ENCODE peak calls at places on chromosomes 1 and 21, in five cellular contexts. N is psoas muscle, F is GM03348, Y is NCI-H1105 treated with DMSO at 0.1 percent for 48 hours, G is fibroblast of lung. S is an unnamed sample.

GRCh38 chr1:60813051-60813450 is 269.3 kb upstream of the NFIA start:
- DNase-seq in N (no peak), F (peak; percentile 13), Y (no peak), G (no peak), S (peak; percentile 22)

GRCh38 chr1:102970496-102971078 is 137.7 kb downstream of the COL11A1 start:
- DNase-seq in F (peak; percentile 57), G (peak; percentile 78), N (no peak), Y (peak; percentile 33), S (peak; percentile 37)

GRCh38 chr1:210850556-210850955 is 283.4 kb downstream of the KCNH1 start:
- DNase-seq in F (no peak), Y (no peak), N (no peak), G (no peak), S (no peak)

GRCh38 chr1:167666416-167666815 is 36.4 kb downstream of the RCSD1 start:
- DNase-seq in F (peak; percentile 91), N (no peak), Y (no peak), G (no peak), S (peak; percentile 78)

GRCh38 chr1:68470388-68470970 is 20.7 kb upstream of the RPE65 start:
- DNase-seq in Y (no peak), G (peak; percentile 56), N (no peak), F (peak; percentile 54), S (no peak)

GRCh38 chr21:20997308-20997632 is 939 bp upstream of the NCAM2 start:
- DNase-seq in G (peak; percentile 5), N (no peak), F (no peak), Y (no peak), S (no peak)

GRCh38 chr21:14880922-14881321 is 183.9 kb downstream of the NRIP1 start:
- DNase-seq in F (peak; percentile 26), N (no peak), Y (no peak), G (peak; percentile 32), S (peak; percentile 79)

GRCh38 chr1:47474278-47475193 is 36.7 kb downstream of the FOXD2 start:
- DNase-seq in F (no peak), N (no peak), Y (no peak), G (no peak), S (no peak)

GRCh38 chr1:12609469-12610003 is 8.5 kb downstream of the DHRS3 start:
- DNase-seq in F (no peak), Y (no peak), G (no peak), N (no peak), S (no peak)

GRCh38 chr21:25809013-25809412 is 74.2 kb downstream of the GABPA start:
- DNase-seq in F (peak; percentile 28), Y (no peak), G (peak; percentile 15), N (no peak), S (no peak)

GRCh38 chr1:185652348-185652747 is 81.8 kb upstream of the HMCN1 start:
- DNase-seq in G (peak; percentile 10), F (no peak), Y (no peak), N (no peak), S (no peak)

GRCh38 chr1:55375617-55376258 is 160.6 kb upstream of the USP24 start:
- DNase-seq in N (no peak), G (peak; percentile 74), F (peak; percentile 77), Y (peak; percentile 39), S (no peak)

GRCh38 chr21:15219866-15220265 is 155.1 kb upstream of the NRIP1 start:
- DNase-seq in Y (no peak), F (no peak), G (no peak), N (no peak), S (no peak)

GRCh38 chr1:163875214-163875926 is 553.6 kb downstream of the NUF2 start:
- DNase-seq in Y (no peak), N (peak; percentile 32), F (peak; percentile 75), G (peak; percentile 69), S (peak; percentile 76)

GRCh38 chr1:241356187-241356518 is 852 bp downstream of the RGS7 start:
- DNase-seq in F (no peak), N (no peak), G (no peak), Y (peak; percentile 38), S (peak; percentile 5)

GRCh38 chr1:44630116-44630515 is 44.2 kb downstream of the TMEM53 start:
- DNase-seq in G (no peak), F (no peak), Y (no peak), N (no peak), S (no peak)

GRCh38 chr1:232922475-232922874 is 27.9 kb upstream of the NTPCR start:
- DNase-seq in Y (no peak), F (no peak), N (no peak), G (peak; percentile 56), S (no peak)

GRCh38 chr1:167359295-167359694 is 138.6 kb downstream of the POU2F1 start:
- DNase-seq in G (no peak), F (no peak), Y (no peak), N (no peak), S (no peak)

GRCh38 chr1:10947181-10947580 is 65.3 kb upstream of the TARDBP start:
- DNase-seq in G (no peak), Y (no peak), F (no peak), N (no peak), S (no peak)

GRCh38 chr1:104238991-104239390 is 489.3 kb downstream of the AMY1C start:
- DNase-seq in N (no peak), F (no peak), G (no peak), Y (no peak), S (peak; percentile 22)

GRCh38 chr21:33540711-33541104 is 1.2 kb downstream of the GART start:
- DNase-seq in G (no peak), N (no peak), Y (no peak), F (no peak), S (no peak)

S was measured in HS-5.